ENCODE peak calls at places on chromosome 9, in four cellular contexts. E is IMR-90, J is A549, Q is tibial nerve. O is an unnamed sample.

GRCh38 chr9:120926397-120926928 is at the start of gene TRAF1:
- DNase-seq in E (peak), J (no peak), Q (no peak), O (no peak)

GRCh38 chr9:91378695-91379127 is 17.0 kb upstream of the AUH start:
- DNase-seq in E (peak), Q (no peak), J (no peak), O (no peak)

GRCh38 chr9:85586684-85587083 is 155.1 kb downstream of the AGTPBP1 start:
- DNase-seq in E (no peak), J (no peak), Q (no peak), O (no peak)

GRCh38 chr9:27554712-27555111 is 18.6 kb downstream of the C9orf72 start:
- DNase-seq in Q (no peak), J (no peak), E (no peak), O (no peak)

GRCh38 chr9:134243778-134244467 is 79.6 kb upstream of the RNU6ATAC start:
- DNase-seq in E (peak), J (no peak), Q (no peak), O (no peak)

GRCh38 chr9:6247266-6247665 is 31.7 kb downstream of the IL33 start:
- DNase-seq in Q (no peak), J (no peak), E (no peak), O (no peak)

GRCh38 chr9:27470291-27470805 is 53.7 kb upstream of the IFNK start:
- DNase-seq in E (no peak), Q (no peak), J (no peak), O (no peak)

GRCh38 chr9:86563350-86563749 is 209.1 kb upstream of the TUT7 start:
- DNase-seq in J (no peak), E (peak), Q (no peak), O (no peak)

GRCh38 chr9:80500300-80500699 is 928.5 kb downstream of the TLE4 start:
- DNase-seq in Q (no peak), E (no peak), J (no peak), O (no peak)

GRCh38 chr9:81665514-81665838 is 23.9 kb downstream of the TLE1 start:
- DNase-seq in Q (no peak), J (no peak), E (no peak), O (no peak)

GRCh38 chr9:14228602-14229001 is 85.3 kb downstream of the NFIB start:
- DNase-seq in Q (no peak), E (no peak), J (no peak), O (no peak)

GRCh38 chr9:114176601-114177295 is 21.4 kb downstream of the COL27A1 start:
- DNase-seq in E (no peak), Q (no peak), J (no peak), O (no peak)

GRCh38 chr9:95316794-95317118 is 753 bp downstream of the FANCC start:
- DNase-seq in E (peak), J (peak), Q (no peak), O (peak)

GRCh38 chr9:134149380-134149779 is 13.5 kb downstream of the WDR5 start:
- DNase-seq in Q (no peak), E (no peak), J (no peak), O (no peak)

GRCh38 chr9:104025109-104025508 is 69.0 kb upstream of the SMC2 start:
- DNase-seq in Q (no peak), J (no peak), E (no peak), O (no peak)

GRCh38 chr9:78863531-78863930 is 566.6 kb downstream of the PSAT1 start:
- DNase-seq in Q (no peak), E (no peak), J (no peak), O (no peak)

GRCh38 chr9:73049280-73049679 is 96.4 kb upstream of the ALDH1A1 start:
- DNase-seq in Q (no peak), J (no peak), E (no peak), O (no peak)

GRCh38 chr9:130395810-130396435 is 48.8 kb upstream of the ASS1 start:
- DNase-seq in Q (no peak), E (no peak), J (no peak), O (no peak)

GRCh38 chr9:129317179-129318011 is 139.3 kb upstream of the IER5L start:
- DNase-seq in Q (peak), E (peak), J (no peak), O (no peak)

GRCh38 chr9:134693011-134693410 is 51.4 kb downstream of the COL5A1 start:
- DNase-seq in Q (no peak), J (no peak), E (no peak), O (no peak)

GRCh38 chr9:21825637-21826036 is 23.2 kb downstream of the MTAP start:
- DNase-seq in J (no peak), Q (no peak), E (no peak), O (no peak)

GRCh38 chr9:21833090-21833801 is 30.8 kb downstream of the MTAP start:
- DNase-seq in Q (no peak), E (no peak), J (no peak), O (no peak)

GRCh38 chr9:21830589-21830988 is 28.2 kb downstream of the MTAP start:
- DNase-seq in Q (no peak), E (peak), J (peak), O (no peak)

GRCh38 chr9:21831841-21832509 is 29.5 kb downstream of the MTAP start:
- DNase-seq in E (peak), J (peak), Q (no peak), O (no peak)

GRCh38 chr9:21828853-21829405 is 26.5 kb downstream of the MTAP start:
- DNase-seq in Q (no peak), J (peak), E (no peak), O (no peak)
- TF ChIP-seq POLR2A in Q (no peak), J (no peak), E (no peak), O (no peak)

GRCh38 chr9:89994988-89995613 is 390.3 kb downstream of the GADD45G start:
- DNase-seq in J (no peak), E (no peak), Q (no peak), O (no peak)
- TF ChIP-seq POLR2A in J (no peak), E (no peak), Q (no peak), O (no peak)

GRCh38 chr9:136664000-136664798 is 1.5 kb downstream of the EGFL7 start:
- DNase-seq in Q (no peak), J (no peak), E (no peak), O (no peak)
- TF ChIP-seq POLR2A in Q (no peak), J (no peak), E (no peak), O (no peak)

GRCh38 chr9:136926749-136927148 is 17.8 kb downstream of the FBXW5 start:
- DNase-seq in Q (no peak), J (no peak), E (no peak), O (no peak)

GRCh38 chr9:136928591-136928990 is 15.9 kb downstream of the FBXW5 start:
- DNase-seq in J (no peak), E (no peak), Q (no peak), O (no peak)

GRCh38 chr9:136926154-136926704 is 18.3 kb downstream of the FBXW5 start:
- DNase-seq in Q (no peak), E (no peak), J (no peak), O (no peak)

GRCh38 chr9:136925414-136926153 is 19.0 kb downstream of the FBXW5 start:
- DNase-seq in E (no peak), J (no peak), Q (no peak), O (no peak)

GRCh38 chr9:136927343-136928261 is 16.9 kb downstream of the FBXW5 start:
- DNase-seq in Q (no peak), E (peak), J (no peak), O (no peak)
- TF ChIP-seq POLR2A in Q (no peak), E (no peak), J (no peak), O (no peak)

GRCh38 chr9:93453047-93453914 is at the start of gene FAM120AOS:
- DNase-seq in E (peak), J (peak), Q (peak), O (peak)

GRCh38 chr9:93452710-93453046 is 703 bp downstream of the FAM120AOS start:
- DNase-seq in Q (no peak), J (no peak), E (no peak), O (no peak)

GRCh38 chr9:93450817-93451761 is at the start of gene FAM120A:
- DNase-seq in E (peak), Q (peak), J (peak), O (peak)

GRCh38 chr9:93456022-93456421 is 2.6 kb upstream of the FAM120AOS start:
- DNase-seq in J (no peak), Q (no peak), E (peak), O (no peak)

DNA sequence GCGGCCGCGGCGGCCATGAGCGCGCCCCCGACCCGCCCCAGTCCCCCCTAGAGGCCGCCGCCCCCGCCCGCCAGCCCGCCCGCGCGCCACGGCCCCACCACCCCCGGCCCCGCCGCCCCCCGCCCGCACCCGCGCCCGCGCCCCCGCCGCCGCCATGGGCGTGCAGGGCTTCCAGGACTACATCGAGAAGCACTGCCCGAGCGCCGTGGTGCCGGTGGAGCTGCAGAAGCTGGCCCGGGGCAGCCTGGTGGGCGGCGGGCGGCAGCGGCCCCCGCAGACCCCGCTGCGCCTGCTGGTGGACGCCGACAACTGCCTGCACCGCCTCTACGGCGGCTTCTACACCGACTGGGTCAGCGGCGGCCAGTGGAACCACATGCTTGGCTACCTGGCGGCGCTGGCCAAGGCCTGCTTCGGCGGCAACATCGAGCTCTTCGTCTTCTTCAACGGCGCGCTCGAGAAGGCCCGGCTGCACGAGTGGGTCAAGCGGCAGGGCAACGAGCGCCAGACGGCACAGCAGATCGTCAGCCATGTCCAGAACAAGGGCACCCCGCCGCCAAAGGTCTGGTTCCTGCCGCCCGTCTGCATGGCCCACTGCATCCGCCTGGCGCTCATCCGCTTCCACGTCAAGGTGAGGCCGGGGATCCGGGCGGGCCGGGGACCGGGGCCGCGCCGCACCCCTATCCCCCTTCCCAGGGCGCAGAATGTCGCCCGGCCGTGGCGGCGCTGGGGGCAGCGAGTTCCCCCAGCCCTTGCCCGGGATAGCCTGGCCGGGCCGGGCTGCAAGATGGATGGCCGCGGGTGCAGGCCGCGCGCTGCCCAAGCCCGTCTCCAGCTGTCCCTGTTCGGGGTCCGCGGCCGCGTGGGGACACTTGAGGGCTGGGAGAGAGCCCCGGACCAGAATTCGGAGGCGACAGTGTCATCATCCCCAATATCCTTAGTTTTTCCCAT is 551 bp downstream of the FAM120A start:
- DNase-seq in J (no peak), E (peak), Q (no peak), O (peak)
- TF ChIP-seq POLR2A in J (no peak), E (no peak), Q (no peak), O (peak)

DNA sequence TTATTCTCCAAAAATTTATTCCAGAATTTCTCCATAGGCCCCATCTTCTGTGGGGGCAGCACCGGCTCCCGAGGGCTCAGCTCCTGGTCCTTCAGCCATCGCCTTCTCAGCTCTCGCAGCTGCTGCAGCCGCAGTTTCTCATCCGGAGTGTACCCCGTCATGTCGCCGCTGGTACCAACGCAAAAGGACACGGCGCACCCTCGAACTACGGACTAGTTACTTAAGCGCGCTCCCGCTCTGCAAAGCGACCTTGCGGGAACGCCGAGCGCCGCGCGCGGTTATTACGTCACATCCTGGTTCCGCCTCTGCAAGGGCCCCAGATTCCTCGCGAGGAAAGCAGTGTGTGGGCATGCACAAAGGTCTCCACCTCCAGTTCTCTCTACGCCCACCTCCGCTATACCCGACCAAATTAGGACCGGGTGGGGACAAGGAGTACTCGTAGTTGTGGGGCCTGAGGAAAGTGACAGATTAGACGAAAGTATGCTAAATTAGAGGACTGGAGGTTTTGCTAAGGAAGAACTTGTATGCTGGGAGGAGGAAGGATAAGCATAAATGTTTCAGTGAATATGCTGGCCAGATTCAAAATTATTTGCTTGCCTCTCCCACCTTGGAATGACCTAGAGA is at the start of gene NDUFB6:
- DNase-seq in J (peak), Q (peak), E (peak), O (peak)
- TF ChIP-seq POLR2A in J (peak), Q (peak), E (no peak), O (peak)

DNA sequence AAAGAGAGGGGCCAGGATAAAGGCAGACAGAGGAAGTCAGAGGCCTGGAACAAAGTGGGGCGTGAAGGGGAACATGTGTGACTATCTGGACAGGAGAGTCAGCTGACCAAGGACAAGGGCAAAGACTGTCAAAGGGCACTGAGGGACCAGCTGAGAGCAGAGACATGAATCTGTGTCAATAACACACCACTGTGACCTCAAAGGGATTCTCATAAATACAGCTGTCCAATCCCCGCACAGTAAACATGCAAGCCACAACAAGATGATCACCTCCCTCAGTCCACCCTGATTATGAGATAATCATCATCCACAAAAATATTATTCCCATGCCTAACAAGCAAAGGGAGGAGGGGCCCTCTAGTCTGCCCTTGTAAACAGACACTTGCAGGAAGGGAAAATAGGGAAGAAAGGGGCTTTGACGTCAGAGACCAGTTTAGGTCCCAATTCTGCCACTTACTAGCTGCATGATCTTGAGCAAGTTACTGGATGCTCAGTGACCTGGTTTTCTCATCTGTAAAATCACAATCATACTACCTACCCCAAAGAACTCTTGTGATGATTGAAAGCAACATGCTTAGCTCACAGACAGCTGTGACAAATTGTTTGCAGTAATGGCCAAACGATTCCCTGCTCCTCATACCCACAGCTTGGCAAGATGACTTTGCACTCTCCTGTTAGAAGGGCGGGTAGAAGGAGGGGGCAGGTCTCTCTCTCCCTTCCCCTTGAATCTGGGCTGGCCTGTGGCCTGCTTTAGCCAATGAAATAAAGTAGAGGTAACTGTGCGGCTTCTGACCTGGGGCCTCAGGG is 41.8 kb downstream of the RAPGEF1 start:
- DNase-seq in Q (no peak), E (no peak), J (no peak), O (no peak)
- TF ChIP-seq POLR2A in Q (no peak), E (no peak), J (no peak), O (no peak)

DNA sequence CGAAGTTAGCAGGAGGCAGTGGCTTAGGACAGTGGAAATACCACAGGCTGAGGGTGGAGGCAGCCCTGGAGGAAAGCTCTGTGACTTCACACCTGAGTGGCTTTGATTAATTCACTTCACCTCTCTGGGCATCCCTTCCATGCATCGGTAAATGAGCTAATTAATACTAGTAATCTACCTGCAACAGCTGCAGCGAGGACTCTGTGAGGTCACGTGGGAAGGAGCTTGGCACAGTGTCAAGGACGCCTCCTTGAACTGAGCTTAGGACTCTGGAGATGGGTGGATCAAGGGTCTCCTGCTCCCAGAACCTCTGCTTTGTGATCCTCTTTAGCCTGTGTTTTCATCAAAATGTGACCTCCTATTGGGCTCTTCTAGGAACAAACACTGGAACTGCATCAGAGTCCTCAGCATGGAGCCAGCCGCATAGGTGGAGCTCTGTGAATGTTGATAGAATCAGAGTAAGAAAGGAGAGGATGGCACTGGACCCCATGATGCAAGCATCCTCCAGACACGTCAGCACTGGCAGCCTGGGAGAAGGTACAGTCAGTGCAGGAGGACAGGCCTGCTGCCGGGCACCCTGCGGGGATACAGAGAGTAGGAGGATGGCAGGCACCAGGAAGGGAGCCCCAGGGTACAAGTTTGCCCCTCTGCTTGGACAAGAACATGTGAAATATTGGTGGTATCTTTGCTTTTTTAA is 952 bp upstream of the ANGPTL2 start:
- DNase-seq in E (no peak), J (no peak), Q (no peak), O (no peak)
- TF ChIP-seq POLR2A in E (no peak), J (no peak), Q (no peak), O (no peak)

DNA sequence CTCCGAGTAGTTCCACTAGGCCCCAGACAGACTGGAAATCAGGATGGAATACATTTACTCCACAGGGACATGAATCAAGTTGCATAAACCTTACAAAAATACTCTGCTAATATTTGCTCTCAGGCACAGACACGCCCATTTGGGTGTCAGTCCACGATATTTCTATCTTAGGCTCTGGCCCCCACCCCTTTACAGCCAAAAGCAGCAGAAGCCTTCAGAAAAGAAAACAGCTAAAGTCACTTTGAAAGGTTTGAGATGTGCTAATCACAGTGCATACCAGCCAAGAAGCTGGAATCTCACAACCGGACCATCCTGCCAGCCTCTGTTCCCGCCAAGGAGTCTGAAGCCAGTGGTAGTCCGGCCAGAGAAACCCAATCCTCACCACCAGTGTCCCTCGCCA is 22.6 kb downstream of the PTPN3 start:
- DNase-seq in J (no peak), E (no peak), Q (no peak), O (no peak)
- TF ChIP-seq POLR2A in J (no peak), E (no peak), Q (no peak), O (no peak)

O was measured in GM12892.